ENCODE peak calls at places on chromosomes 7 and 10, in five cellular contexts. One of them, this sample, is unnamed.

GRCh38 chr10:28793482-28793881 is 116.2 kb downstream of the BAMBI start:
- DNase-seq in ovary: no peak
- DNase-seq in heart right ventricle: no peak
- DNase-seq in fibroblast of pulmonary artery: no peak
- DNase-seq in fibroblast of lung: no peak
- DNase-seq in this sample: no peak

GRCh38 chr7:116420003-116420402 is 79.5 kb upstream of the CAV2 start:
- DNase-seq in ovary: no peak
- DNase-seq in heart right ventricle: no peak
- DNase-seq in fibroblast of pulmonary artery: no peak
- DNase-seq in fibroblast of lung: no peak
- DNase-seq in this sample: no peak

GRCh38 chr10:15775513-15775912 is 55.8 kb upstream of the ITGA8 start:
- DNase-seq in ovary: no peak
- DNase-seq in heart right ventricle: no peak
- DNase-seq in fibroblast of pulmonary artery: peak; percentile 72
- DNase-seq in fibroblast of lung: peak; percentile 89
- DNase-seq in this sample: no peak

GRCh38 chr10:47241256-47241655 is 58.7 kb upstream of the GDF10 start:
- DNase-seq in ovary: no peak
- DNase-seq in heart right ventricle: no peak
- DNase-seq in fibroblast of pulmonary artery: no peak
- DNase-seq in fibroblast of lung: no peak
- DNase-seq in this sample: no peak

GRCh38 chr10:125086716-125087115 is 73.6 kb downstream of the CTBP2 start:
- DNase-seq in ovary: peak; percentile 34
- DNase-seq in heart right ventricle: no peak
- DNase-seq in fibroblast of pulmonary artery: no peak
- DNase-seq in fibroblast of lung: no peak
- DNase-seq in this sample: no peak

GRCh38 chr7:2478387-2478760 is 2.2 kb upstream of the GRIFIN start:
- DNase-seq in ovary: no peak
- DNase-seq in heart right ventricle: peak; percentile 69
- DNase-seq in fibroblast of pulmonary artery: no peak
- DNase-seq in fibroblast of lung: peak; percentile 59
- DNase-seq in this sample: no peak

GRCh38 chr10:113273151-113273876 is 279.5 kb upstream of the HABP2 start:
- DNase-seq in ovary: no peak
- DNase-seq in heart right ventricle: peak; percentile 57
- DNase-seq in fibroblast of pulmonary artery: peak; percentile 4
- DNase-seq in fibroblast of lung: peak; percentile 59
- DNase-seq in this sample: no peak

GRCh38 chr10:29648114-29648982 is 13.6 kb upstream of the SVIL start:
- DNase-seq in ovary: no peak
- DNase-seq in heart right ventricle: no peak
- DNase-seq in fibroblast of pulmonary artery: peak; percentile 38
- DNase-seq in fibroblast of lung: peak; percentile 62
- DNase-seq in this sample: no peak

GRCh38 chr7:148142660-148143248 is 447.8 kb upstream of the C7orf33 start:
- DNase-seq in ovary: no peak
- DNase-seq in heart right ventricle: no peak
- DNase-seq in fibroblast of pulmonary artery: peak; percentile 68
- DNase-seq in fibroblast of lung: no peak
- DNase-seq in this sample: peak; percentile 42

GRCh38 chr10:123796736-123797135 is 94.9 kb downstream of the CPXM2 start:
- DNase-seq in ovary: no peak
- DNase-seq in heart right ventricle: no peak
- DNase-seq in fibroblast of pulmonary artery: no peak
- DNase-seq in fibroblast of lung: no peak
- DNase-seq in this sample: no peak

GRCh38 chr10:47055386-47056382 is 144.5 kb downstream of the PTPN20 start:
- DNase-seq in ovary: no peak
- DNase-seq in heart right ventricle: no peak
- DNase-seq in fibroblast of pulmonary artery: no peak
- DNase-seq in fibroblast of lung: no peak
- DNase-seq in this sample: no peak

GRCh38 chr7:100642534-100642907 is 1.2 kb upstream of the TFR2 start:
- DNase-seq in ovary: no peak
- DNase-seq in heart right ventricle: no peak
- DNase-seq in fibroblast of pulmonary artery: no peak
- DNase-seq in fibroblast of lung: no peak
- DNase-seq in this sample: peak; percentile 73

GRCh38 chr7:30789334-30789711 is 18.1 kb downstream of the MINDY4 start:
- DNase-seq in ovary: no peak
- DNase-seq in heart right ventricle: no peak
- DNase-seq in fibroblast of pulmonary artery: peak; percentile 84
- DNase-seq in fibroblast of lung: peak; percentile 83
- DNase-seq in this sample: no peak

GRCh38 chr10:93445978-93446720 is 36.0 kb downstream of the MYOF start:
- DNase-seq in ovary: no peak
- DNase-seq in heart right ventricle: no peak
- DNase-seq in fibroblast of pulmonary artery: no peak
- DNase-seq in fibroblast of lung: no peak
- DNase-seq in this sample: no peak

GRCh38 chr10:85612833-85613232 is 753.8 kb downstream of the GRID1 start:
- DNase-seq in ovary: no peak
- DNase-seq in heart right ventricle: no peak
- DNase-seq in fibroblast of pulmonary artery: no peak
- DNase-seq in fibroblast of lung: no peak
- DNase-seq in this sample: peak; percentile 10

GRCh38 chr7:107505997-107506682 is 36.3 kb downstream of the GPR22 start:
- DNase-seq in ovary: no peak
- DNase-seq in heart right ventricle: no peak
- DNase-seq in fibroblast of pulmonary artery: peak; percentile 16
- DNase-seq in fibroblast of lung: peak; percentile 16
- DNase-seq in this sample: peak; percentile 9

GRCh38 chr10:11560076-11560709 is 51.3 kb downstream of the USP6NL start:
- DNase-seq in ovary: no peak
- DNase-seq in heart right ventricle: no peak
- DNase-seq in fibroblast of pulmonary artery: peak; percentile 34
- DNase-seq in fibroblast of lung: no peak
- DNase-seq in this sample: peak; percentile 63

GRCh38 chr10:85280014-85280413 is 951.6 kb downstream of the CCSER2 start:
- DNase-seq in ovary: no peak
- DNase-seq in heart right ventricle: no peak
- DNase-seq in fibroblast of pulmonary artery: no peak
- DNase-seq in fibroblast of lung: no peak
- DNase-seq in this sample: no peak

GRCh38 chr7:87564290-87564963 is 36.3 kb downstream of the ABCB1 start:
- DNase-seq in ovary: no peak
- DNase-seq in heart right ventricle: no peak
- DNase-seq in fibroblast of pulmonary artery: no peak
- DNase-seq in fibroblast of lung: peak; percentile 17
- DNase-seq in this sample: peak; percentile 60

GRCh38 chr10:73944356-73945100 is 33.6 kb downstream of the PLAU start:
- DNase-seq in ovary: no peak
- DNase-seq in heart right ventricle: no peak
- DNase-seq in fibroblast of pulmonary artery: no peak
- DNase-seq in fibroblast of lung: no peak
- DNase-seq in this sample: no peak

GRCh38 chr7:6416516-6417145 is 31.1 kb downstream of the DAGLB start:
- DNase-seq in ovary: no peak
- DNase-seq in heart right ventricle: no peak
- DNase-seq in fibroblast of pulmonary artery: no peak
- DNase-seq in fibroblast of lung: peak; percentile 30
- DNase-seq in this sample: no peak

GRCh38 chr10:14837003-14837755 is 658 bp downstream of the CDNF start:
- DNase-seq in ovary: no peak
- DNase-seq in heart right ventricle: no peak
- DNase-seq in fibroblast of pulmonary artery: no peak
- DNase-seq in fibroblast of lung: no peak
- DNase-seq in this sample: no peak

GRCh38 chr7:2710901-2711551 is 23.0 kb downstream of the AMZ1 start:
- DNase-seq in ovary: no peak
- DNase-seq in heart right ventricle: no peak
- DNase-seq in fibroblast of pulmonary artery: no peak
- DNase-seq in fibroblast of lung: no peak
- DNase-seq in this sample: peak; percentile 82

GRCh38 chr7:23294549-23295400 is 4.4 kb upstream of the MALSU1 start:
- DNase-seq in ovary: no peak
- DNase-seq in heart right ventricle: no peak
- DNase-seq in fibroblast of pulmonary artery: no peak
- DNase-seq in fibroblast of lung: no peak
- DNase-seq in this sample: no peak

GRCh38 chr10:99913831-99914235 is 95.9 kb downstream of the DNMBP start:
- DNase-seq in ovary: no peak
- DNase-seq in heart right ventricle: no peak
- DNase-seq in fibroblast of pulmonary artery: no peak
- DNase-seq in fibroblast of lung: peak; percentile 32
- DNase-seq in this sample: no peak
- H3K4me3 ChIP-seq in ovary: no peak overlapping the region
- H3K4me3 ChIP-seq in heart right ventricle: peak overlapping the region; percentile 12
- H3K4me3 ChIP-seq in fibroblast of pulmonary artery: no peak overlapping the region
- H3K4me3 ChIP-seq in fibroblast of lung: no peak overlapping the region
- H3K4me3 ChIP-seq in this sample: no peak overlapping the region

DNA sequence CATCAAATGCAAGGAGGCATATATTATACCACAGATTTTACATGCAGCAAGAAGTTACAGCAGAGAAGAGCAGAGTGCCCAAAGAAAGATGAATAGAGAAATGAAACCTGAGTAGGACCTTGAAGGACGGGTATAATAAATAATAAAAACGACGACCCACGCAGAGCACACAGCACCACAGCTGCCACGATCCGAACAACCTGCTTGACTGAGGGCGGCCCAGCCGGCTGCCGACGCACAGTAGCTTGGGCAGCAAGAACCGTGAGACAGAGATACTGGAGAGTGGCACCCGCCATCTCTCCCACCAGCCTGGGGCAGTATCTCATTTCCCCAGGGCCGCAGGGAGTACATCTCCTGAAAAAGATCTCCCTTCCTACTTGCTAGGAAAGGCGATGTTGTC is 78.9 kb downstream of the HIPK2 start:
- DNase-seq in ovary: no peak
- DNase-seq in heart right ventricle: no peak
- DNase-seq in fibroblast of pulmonary artery: no peak
- DNase-seq in fibroblast of lung: no peak
- DNase-seq in this sample: no peak
- TF ChIP-seq CTCF in ovary: no peak
- TF ChIP-seq CTCF in heart right ventricle: no peak
- TF ChIP-seq CTCF in fibroblast of pulmonary artery: no peak
- TF ChIP-seq CTCF in fibroblast of lung: no peak
- TF ChIP-seq CTCF in this sample: no peak

GRCh38 chr7:47145326-47145725 is 436.6 kb downstream of the TNS3 start:
- DNase-seq in ovary: no peak
- DNase-seq in heart right ventricle: no peak
- DNase-seq in fibroblast of pulmonary artery: no peak
- DNase-seq in fibroblast of lung: no peak
- DNase-seq in this sample: no peak

GRCh38 chr7:47148541-47149207 is 433.2 kb downstream of the TNS3 start:
- DNase-seq in ovary: no peak
- DNase-seq in heart right ventricle: no peak
- DNase-seq in fibroblast of pulmonary artery: no peak
- DNase-seq in fibroblast of lung: peak; percentile 35
- DNase-seq in this sample: no peak

GRCh38 chr7:47147213-47147631 is 434.7 kb downstream of the TNS3 start:
- DNase-seq in ovary: no peak
- DNase-seq in heart right ventricle: no peak
- DNase-seq in fibroblast of pulmonary artery: peak; percentile 17
- DNase-seq in fibroblast of lung: peak; percentile 27
- DNase-seq in this sample: no peak

GRCh38 chr7:47143344-47143743 is 438.6 kb downstream of the TNS3 start:
- DNase-seq in ovary: no peak
- DNase-seq in heart right ventricle: no peak
- DNase-seq in fibroblast of pulmonary artery: peak; percentile 47
- DNase-seq in fibroblast of lung: peak; percentile 83
- DNase-seq in this sample: no peak

GRCh38 chr7:47145982-47146381 is 435.9 kb downstream of the TNS3 start:
- DNase-seq in ovary: no peak
- DNase-seq in heart right ventricle: no peak
- DNase-seq in fibroblast of pulmonary artery: no peak
- DNase-seq in fibroblast of lung: no peak
- DNase-seq in this sample: no peak
- H3K4me3 ChIP-seq in ovary: no peak overlapping the region
- H3K4me3 ChIP-seq in heart right ventricle: no peak overlapping the region
- H3K4me3 ChIP-seq in fibroblast of pulmonary artery: no peak overlapping the region
- H3K4me3 ChIP-seq in fibroblast of lung: no peak overlapping the region
- H3K4me3 ChIP-seq in this sample: no peak overlapping the region

GRCh38 chr7:125386211-125386610 is 456.6 kb upstream of the POT1 start:
- DNase-seq in ovary: no peak
- DNase-seq in heart right ventricle: no peak
- DNase-seq in fibroblast of pulmonary artery: no peak
- DNase-seq in fibroblast of lung: no peak
- DNase-seq in this sample: no peak

GRCh38 chr7:125382401-125382800 is 452.8 kb upstream of the POT1 start:
- DNase-seq in ovary: no peak
- DNase-seq in heart right ventricle: no peak
- DNase-seq in fibroblast of pulmonary artery: no peak
- DNase-seq in fibroblast of lung: no peak
- DNase-seq in this sample: no peak

GRCh38 chr7:125383324-125383723 is 453.7 kb upstream of the POT1 start:
- DNase-seq in ovary: no peak
- DNase-seq in heart right ventricle: no peak
- DNase-seq in fibroblast of pulmonary artery: no peak
- DNase-seq in fibroblast of lung: no peak
- DNase-seq in this sample: no peak
- TF ChIP-seq CTCF in ovary: no peak
- TF ChIP-seq CTCF in heart right ventricle: no peak
- TF ChIP-seq CTCF in fibroblast of pulmonary artery: no peak
- TF ChIP-seq CTCF in fibroblast of lung: no peak
- TF ChIP-seq CTCF in this sample: no peak

GRCh38 chr7:110762514-110762913 is 328.4 kb upstream of the LRRN3 start:
- DNase-seq in ovary: no peak
- DNase-seq in heart right ventricle: no peak
- DNase-seq in fibroblast of pulmonary artery: peak; percentile 3
- DNase-seq in fibroblast of lung: no peak
- DNase-seq in this sample: no peak

GRCh38 chr7:110766874-110767273 is 324.1 kb upstream of the LRRN3 start:
- DNase-seq in ovary: no peak
- DNase-seq in heart right ventricle: no peak
- DNase-seq in fibroblast of pulmonary artery: no peak
- DNase-seq in fibroblast of lung: no peak
- DNase-seq in this sample: no peak

GRCh38 chr7:110771717-110772116 is 319.2 kb upstream of the LRRN3 start:
- DNase-seq in ovary: no peak
- DNase-seq in heart right ventricle: no peak
- DNase-seq in fibroblast of pulmonary artery: no peak
- DNase-seq in fibroblast of lung: no peak
- DNase-seq in this sample: no peak

GRCh38 chr7:110764852-110765251 is 326.1 kb upstream of the LRRN3 start:
- DNase-seq in ovary: no peak
- DNase-seq in heart right ventricle: no peak
- DNase-seq in fibroblast of pulmonary artery: no peak
- DNase-seq in fibroblast of lung: no peak
- DNase-seq in this sample: no peak

GRCh38 chr7:110767550-110768137 is 323.3 kb upstream of the LRRN3 start:
- DNase-seq in ovary: no peak
- DNase-seq in heart right ventricle: no peak
- DNase-seq in fibroblast of pulmonary artery: no peak
- DNase-seq in fibroblast of lung: no peak
- DNase-seq in this sample: no peak
- H3K4me3 ChIP-seq in ovary: no peak overlapping the region
- H3K4me3 ChIP-seq in heart right ventricle: no peak overlapping the region
- H3K4me3 ChIP-seq in fibroblast of pulmonary artery: no peak overlapping the region
- H3K4me3 ChIP-seq in fibroblast of lung: no peak overlapping the region
- H3K4me3 ChIP-seq in this sample: no peak overlapping the region

This sample was measured in GM12865.